ENCODE peak calls at places on chromosomes 2 and 18, in six cellular contexts. N, T, V, X, P and E are unnamed samples.

GRCh38 chr2:117771969-117772630 is 42.4 kb upstream of the DDX18 start:
- DNase-seq in N (no peak), T (peak; percentile 64), V (peak; percentile 65), X (no peak), P (peak; percentile 31), E (peak; percentile 69)

GRCh38 chr18:46894124-46894523 is 23.2 kb downstream of the PIAS2 start:
- DNase-seq in N (no peak), T (no peak), V (no peak), X (no peak), P (no peak), E (no peak)

GRCh38 chr2:168515502-168515901 is 59.4 kb downstream of the CERS6 start:
- DNase-seq in N (no peak), T (peak; percentile 47), V (peak; percentile 91), X (no peak), P (no peak), E (peak; percentile 89)

GRCh38 chr2:97950329-97951154 is 45.2 kb downstream of the TMEM131 start:
- DNase-seq in N (no peak), T (peak; percentile 82), V (peak; percentile 84), X (no peak), P (no peak), E (peak; percentile 88)

GRCh38 chr2:170222298-170222697 is 44.4 kb downstream of the MYO3B start:
- DNase-seq in N (no peak), T (no peak), V (no peak), X (no peak), P (no peak), E (peak; percentile 44)

GRCh38 chr2:195995499-195995898 is 73.1 kb downstream of the DNAH7 start:
- DNase-seq in N (no peak), T (no peak), V (no peak), X (no peak), P (no peak), E (no peak)

GRCh38 chr2:9247177-9247576 is 40.6 kb downstream of the ASAP2 start:
- DNase-seq in N (no peak), T (no peak), V (no peak), X (no peak), P (no peak), E (no peak)

GRCh38 chr2:152548111-152548875 is 169.0 kb downstream of the PRPF40A start:
- DNase-seq in N (no peak), T (no peak), V (peak; percentile 50), X (no peak), P (no peak), E (no peak)

GRCh38 chr2:174599310-174599941 is 1.8 kb upstream of the WIPF1 start:
- DNase-seq in N (no peak), T (no peak), V (no peak), X (no peak), P (no peak), E (no peak)

GRCh38 chr18:79598046-79598884 is 81.3 kb upstream of the CTDP1 start:
- DNase-seq in N (no peak), T (no peak), V (no peak), X (no peak), P (no peak), E (no peak)

GRCh38 chr2:95384854-95385569 is 17.5 kb upstream of the FAHD2A start:
- DNase-seq in N (peak; percentile 50), T (no peak), V (peak; percentile 14), X (no peak), P (no peak), E (peak; percentile 65)

GRCh38 chr2:31390324-31390723 is 24.2 kb downstream of the XDH start:
- DNase-seq in N (no peak), T (peak; percentile 45), V (peak; percentile 37), X (no peak), P (no peak), E (no peak)

GRCh38 chr2:9251154-9252001 is 44.8 kb downstream of the ASAP2 start:
- DNase-seq in N (no peak), T (peak; percentile 79), V (peak; percentile 95), X (no peak), P (no peak), E (peak; percentile 84)

GRCh38 chr2:26864646-26865045 is 16.7 kb downstream of the DPYSL5 start:
- DNase-seq in N (no peak), T (no peak), V (no peak), X (no peak), P (no peak), E (no peak)

GRCh38 chr2:157784169-157784822 is 91.8 kb downstream of the ACVR1 start:
- DNase-seq in N (peak; percentile 80), T (peak; percentile 85), V (peak; percentile 78), X (no peak), P (no peak), E (peak; percentile 57)

GRCh38 chr18:35581555-35582309 is at the start of gene GALNT1:
- DNase-seq in N (peak; percentile 37), T (no peak), V (peak; percentile 57), X (no peak), P (no peak), E (peak; percentile 62)

GRCh38 chr18:21330122-21330701 is 88.2 kb downstream of the GREB1L start:
- DNase-seq in N (peak; percentile 17), T (peak; percentile 93), V (peak; percentile 71), X (no peak), P (peak; percentile 32), E (peak; percentile 25)

GRCh38 chr2:120182019-120182560 is 41.1 kb downstream of the TMEM185B start:
- DNase-seq in N (no peak), T (no peak), V (no peak), X (no peak), P (no peak), E (no peak)

GRCh38 chr2:145845207-145845894 is 1325.4 kb upstream of the ZEB2 start:
- DNase-seq in N (no peak), T (no peak), V (peak; percentile 28), X (no peak), P (peak; percentile 41), E (peak; percentile 80)

GRCh38 chr2:38613849-38614213 is 11.1 kb upstream of the HNRNPLL start:
- DNase-seq in N (no peak), T (no peak), V (no peak), X (no peak), P (no peak), E (no peak)

GRCh38 chr2:69567909-69568300 is 75.6 kb downstream of the AAK1 start:
- DNase-seq in N (no peak), T (no peak), V (peak; percentile 19), X (no peak), P (no peak), E (no peak)

GRCh38 chr2:212905640-212906201 is 245.7 kb downstream of the IKZF2 start:
- DNase-seq in N (peak; percentile 73), T (peak; percentile 98), V (no peak), X (no peak), P (no peak), E (peak; percentile 30)

GRCh38 chr2:234003972-234004617 is 46.4 kb upstream of the SPP2 start:
- DNase-seq in N (no peak), T (peak; percentile 83), V (peak; percentile 97), X (no peak), P (no peak), E (peak; percentile 95)
- H3K9ac ChIP-seq in N (no peak overlapping the region), T (no peak overlapping the region), V (no peak overlapping the region), X (no peak overlapping the region), P (no peak overlapping the region), E (peak overlapping the region; percentile 32)

DNA sequence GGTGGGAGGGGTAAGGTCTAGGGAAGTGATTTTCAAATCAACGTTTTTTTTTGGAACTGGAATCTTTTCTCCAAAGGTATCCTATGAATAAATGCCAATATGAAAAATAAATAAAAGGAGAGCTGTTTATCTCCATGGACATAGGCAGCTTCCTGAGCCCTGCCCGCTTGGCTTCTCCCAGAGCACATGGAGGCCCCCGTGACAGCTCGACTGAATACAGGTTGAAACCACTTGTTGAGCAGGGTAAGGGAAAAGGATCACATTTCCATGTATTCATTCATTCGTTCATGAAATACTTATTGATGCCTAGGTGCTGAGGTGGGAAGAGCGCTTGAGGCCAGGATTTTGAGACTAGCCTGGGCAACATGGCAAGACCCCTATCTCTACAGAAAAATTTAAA is 64.8 kb downstream of the MARCHF4 start:
- DNase-seq in N (no peak), T (no peak), V (no peak), X (no peak), P (no peak), E (no peak)
- H3K4me3 ChIP-seq in N (no peak overlapping the region), T (no peak overlapping the region), V (no peak overlapping the region), X (no peak overlapping the region), P (no peak overlapping the region), E (no peak overlapping the region)

GRCh38 chr2:234448506-234449169 is 48.2 kb downstream of the ARL4C start:
- DNase-seq in N (no peak), T (no peak), V (no peak), X (no peak), P (no peak), E (no peak)

GRCh38 chr2:234450431-234451095 is 46.3 kb downstream of the ARL4C start:
- DNase-seq in N (no peak), T (no peak), V (no peak), X (no peak), P (no peak), E (no peak)

GRCh38 chr2:234446404-234447076 is 50.3 kb downstream of the ARL4C start:
- DNase-seq in N (peak; percentile 49), T (no peak), V (no peak), X (no peak), P (no peak), E (no peak)

GRCh38 chr2:234447189-234447588 is 49.7 kb downstream of the ARL4C start:
- DNase-seq in N (no peak), T (no peak), V (no peak), X (no peak), P (no peak), E (no peak)

DNA sequence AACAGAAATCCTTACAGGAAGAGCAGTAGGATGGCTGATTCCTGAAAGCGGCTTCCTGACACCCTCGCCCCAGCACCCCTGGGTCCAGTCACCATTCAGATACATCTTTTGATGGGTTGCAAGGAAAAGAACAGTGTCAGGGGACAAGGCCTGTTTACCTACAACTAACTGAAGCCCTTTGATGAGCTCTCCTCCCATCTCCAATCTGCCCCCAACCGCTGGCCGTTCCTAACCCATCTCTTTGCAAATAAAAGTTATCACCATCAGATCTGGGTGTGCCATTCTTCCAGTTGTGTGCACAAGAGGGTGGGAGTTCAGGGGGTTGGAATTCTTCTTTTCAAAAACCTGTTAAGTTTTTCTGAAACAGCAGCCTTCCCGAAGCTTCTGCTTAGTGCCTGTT is 48.9 kb downstream of the ARL4C start:
- DNase-seq in N (no peak), T (no peak), V (no peak), X (no peak), P (peak; percentile 27), E (no peak)
- H3K4me1 ChIP-seq in N (no peaks in the 10 kb centered on the region), T (peaks cover 19% of the 10 kb centered on the region), V (peaks cover 37% of the 10 kb centered on the region), X (peaks cover 8% of the 10 kb centered on the region), P (no peaks in the 10 kb centered on the region), E (peaks cover 27% of the 10 kb centered on the region)

GRCh38 chr2:72148391-72148974 is 821 bp upstream of the CYP26B1 start:
- DNase-seq in N (no peak), T (no peak), V (peak; percentile 52), X (no peak), P (no peak), E (peak; percentile 62)
- H3K9ac ChIP-seq in N (no peak overlapping the region), T (no peak overlapping the region), V (no peak overlapping the region), X (no peak overlapping the region), P (no peak overlapping the region), E (peak overlapping the region; percentile 79)

DNA sequence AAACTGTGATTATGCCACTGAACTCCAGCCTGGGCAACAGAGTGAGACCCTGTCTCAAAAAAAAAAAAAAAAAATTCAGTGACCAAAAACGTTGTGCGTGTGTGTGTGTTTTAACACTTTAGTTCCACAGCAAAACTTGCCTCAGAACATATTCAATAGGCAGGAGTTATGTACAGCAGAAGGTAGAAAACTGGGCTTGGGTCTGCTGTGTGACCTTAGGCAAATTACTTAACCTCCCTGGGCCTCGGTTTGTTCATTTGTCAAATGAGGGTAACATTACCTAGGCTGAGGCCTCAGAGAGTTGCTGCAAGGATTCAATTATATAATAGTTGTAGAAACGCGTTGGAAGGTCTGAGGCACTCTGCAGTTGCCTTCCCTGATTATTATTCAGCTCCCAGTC is 10.3 kb upstream of the SCG2 start:
- DNase-seq in N (no peak), T (no peak), V (no peak), X (no peak), P (no peak), E (no peak)
- H3K4me3 ChIP-seq in N (no peak overlapping the region), T (peak overlapping the region; percentile 63), V (peak overlapping the region; percentile 68), X (peak overlapping the region; percentile 49), P (no peak overlapping the region), E (peak overlapping the region; percentile 80)